ENCODE peak calls at places on chromosomes 5 and 9, in four cellular contexts. I is fibroblast of lung, Q is COR-L47, L is A549. E is an unnamed sample.

GRCh38 chr5:80225954-80226353 is 29.9 kb downstream of the SERINC5 start:
- DNase-seq in I (no peak), L (no peak), Q (no peak), E (no peak)

GRCh38 chr9:134688231-134688630 is 46.6 kb downstream of the COL5A1 start:
- DNase-seq in I (no peak), L (no peak), Q (no peak), E (no peak)

GRCh38 chr5:140795259-140795641 is 598 bp downstream of the PCDHA2 start:
- DNase-seq in L (peak), Q (no peak), I (no peak), E (no peak)

GRCh38 chr5:97840643-97841042 is 657.6 kb upstream of the RIOK2 start:
- DNase-seq in L (no peak), I (peak), Q (no peak), E (no peak)

GRCh38 chr5:61205013-61205412 is 42.7 kb upstream of the SMIM15 start:
- DNase-seq in Q (no peak), I (no peak), L (no peak), E (no peak)

GRCh38 chr5:95959051-95959963 is 2.3 kb downstream of the ELL2 start:
- DNase-seq in L (no peak), I (peak), Q (no peak), E (no peak)

GRCh38 chr5:75951158-75951557 is 132.0 kb upstream of the SV2C start:
- DNase-seq in L (no peak), Q (no peak), I (no peak), E (no peak)

GRCh38 chr5:180790020-180790419 is 12.6 kb downstream of the MGAT1 start:
- DNase-seq in L (peak), I (no peak), Q (no peak), E (no peak)

GRCh38 chr5:157460921-157461792 is 1.1 kb downstream of the NIPAL4 start:
- DNase-seq in L (no peak), I (no peak), Q (no peak), E (no peak)

GRCh38 chr9:109880276-109881169 is 100.5 kb downstream of the PALM2AKAP2 start:
- DNase-seq in I (peak), Q (no peak), L (peak), E (no peak)

GRCh38 chr9:86239053-86239770 is 20.2 kb downstream of the C9orf153 start:
- DNase-seq in L (peak), Q (no peak), I (no peak), E (no peak)

GRCh38 chr9:22840641-22841040 is 394.0 kb downstream of the DMRTA1 start:
- DNase-seq in L (no peak), Q (no peak), I (no peak), E (no peak)

GRCh38 chr5:37703841-37704241 is 136.0 kb downstream of the GDNF start:
- DNase-seq in Q (no peak), I (peak), L (no peak), E (no peak)

GRCh38 chr5:54390015-54390414 is 65.5 kb upstream of the HSPB3 start:
- DNase-seq in Q (peak), L (peak), I (peak), E (no peak)

GRCh38 chr9:79694208-79694607 is 122.4 kb downstream of the TLE4 start:
- DNase-seq in L (no peak), Q (no peak), I (peak), E (no peak)

GRCh38 chr9:133584559-133585476 is 24.4 kb downstream of the FAM163B start:
- DNase-seq in L (no peak), Q (peak), I (no peak), E (no peak)

GRCh38 chr5:92979716-92980115 is 601.3 kb downstream of the NR2F1-AS1 start:
- DNase-seq in L (no peak), I (no peak), Q (no peak), E (no peak)